ENCODE peak calls at places on chromosomes 6 and 20, in nine cellular contexts. M, Z, V, J, N, O, W, Q and T are unnamed samples. For H3K9me3, the result is how much of the 10 kb centered on the place peaks cover.

GRCh38 chr6:128118401-128118800 is 217.5 kb upstream of the THEMIS start:
- DNase-seq in M (no peak), Z (no peak), V (peak), J (no peak), N (no peak), O (no peak), W (no peak), Q (no peak), T (no peak)

GRCh38 chr6:125030969-125031368 is 68.7 kb downstream of the RNF217 start:
- DNase-seq in M (no peak), Z (no peak), V (no peak), J (no peak), N (no peak), O (no peak), W (no peak), Q (no peak), T (no peak)

GRCh38 chr20:33299111-33299603 is 16.1 kb downstream of the BPIFB1 start:
- DNase-seq in M (peak), Z (peak), V (peak), J (peak), N (peak), O (peak), W (peak), Q (peak), T (peak)

GRCh38 chr20:63778034-63778752 is 38.6 kb downstream of the SLC2A4RG start:
- DNase-seq in M (no peak), Z (peak), V (no peak), J (no peak), N (peak), O (no peak), W (peak), Q (no peak), T (peak)

GRCh38 chr6:148401581-148401980 is 58.9 kb downstream of the SASH1 start:
- DNase-seq in M (no peak), Z (no peak), V (no peak), J (no peak), N (no peak), O (no peak), W (no peak), Q (no peak), T (no peak)

GRCh38 chr20:58201616-58202015 is 26.8 kb downstream of the ANKRD60 start:
- DNase-seq in M (no peak), Z (no peak), V (no peak), J (no peak), N (no peak), O (no peak), W (no peak), Q (no peak), T (no peak)

GRCh38 chr20:33209789-33210188 is 7.4 kb upstream of the BPIFA3 start:
- DNase-seq in M (peak), Z (peak), V (peak), J (peak), N (peak), O (peak), W (peak), Q (peak), T (peak)

GRCh38 chr6:161743526-161744196 is 469.8 kb upstream of the AGPAT4 start:
- DNase-seq in M (no peak), Z (no peak), V (no peak), J (no peak), N (no peak), O (no peak), W (no peak), Q (no peak), T (no peak)

GRCh38 chr6:144886682-144887081 is 601.5 kb downstream of the UTRN start:
- DNase-seq in M (no peak), Z (no peak), V (no peak), J (no peak), N (no peak), O (no peak), W (no peak), Q (no peak), T (no peak)

GRCh38 chr6:105592329-105592728 is 189.4 kb upstream of the PREP start:
- DNase-seq in M (no peak), Z (no peak), V (peak), J (no peak), N (peak), O (no peak), W (no peak), Q (no peak), T (no peak)

GRCh38 chr20:49560646-49561045 is 7.3 kb downstream of the PTGIS start:
- DNase-seq in M (no peak), Z (no peak), V (no peak), J (no peak), N (no peak), O (no peak), W (peak), Q (no peak), T (no peak)

GRCh38 chr6:12458558-12458957 is 168.4 kb downstream of the EDN1 start:
- DNase-seq in M (no peak), Z (no peak), V (no peak), J (no peak), N (no peak), O (no peak), W (no peak), Q (no peak), T (no peak)

GRCh38 chr6:12456343-12456742 is 166.2 kb downstream of the EDN1 start:
- DNase-seq in M (no peak), Z (no peak), V (no peak), J (no peak), N (no peak), O (no peak), W (no peak), Q (no peak), T (no peak)

DNA sequence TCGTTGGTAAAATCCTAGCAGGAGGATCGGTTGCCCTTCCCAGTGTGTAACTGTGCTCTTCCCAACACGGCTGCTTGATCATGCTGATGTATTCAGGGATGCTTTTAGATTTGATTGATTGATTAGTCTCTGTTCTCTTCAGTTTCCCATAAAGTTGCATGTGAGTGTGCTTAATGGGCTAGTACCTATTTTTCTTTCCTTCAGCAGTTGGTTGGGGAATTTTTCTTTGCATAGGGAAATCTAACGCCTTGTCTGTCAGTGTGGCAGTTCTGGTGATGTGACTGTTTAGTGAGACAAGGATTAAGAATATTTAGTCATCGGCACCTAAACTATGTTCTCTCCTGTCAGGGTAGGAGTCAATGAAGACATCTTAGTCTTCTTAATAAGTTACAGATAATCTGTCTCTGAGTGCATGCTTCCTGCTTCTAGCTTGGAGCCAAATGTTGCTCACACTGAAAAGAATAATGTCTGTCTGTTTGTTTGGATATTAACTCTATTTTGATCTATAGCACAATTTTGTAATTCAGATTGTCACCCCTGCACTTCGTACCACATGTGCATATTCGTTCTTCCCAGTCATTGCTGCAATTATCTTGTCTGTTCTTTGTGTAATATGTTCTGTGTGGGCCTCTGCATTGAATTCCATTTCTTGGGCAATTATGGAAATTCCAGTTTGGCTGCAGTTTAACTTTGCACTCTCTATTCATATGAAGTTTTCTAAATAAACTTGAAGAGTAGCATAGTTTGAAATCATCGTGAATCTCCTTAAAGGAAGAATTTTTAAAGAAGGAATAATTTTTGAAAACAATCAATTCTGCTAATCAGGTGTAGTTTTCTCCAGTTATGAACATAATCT is 170.0 kb downstream of the EDN1 start:
- DNase-seq in M (no peak), Z (no peak), V (no peak), J (no peak), N (no peak), O (no peak), W (no peak), Q (no peak), T (no peak)
- H3K9me3 ChIP-seq in M (under half), Z (under half), V (under half), J (under half), N (under half), O (under half), W (under half), Q (under half), T (under half)

GRCh38 chr6:159602370-159603185 is 90.5 kb downstream of the SOD2 start:
- DNase-seq in M (no peak), Z (no peak), V (peak), J (no peak), N (no peak), O (no peak), W (no peak), Q (no peak), T (peak)
- H3K4me3 ChIP-seq in M (no peak), Z (no peak), V (no peak), J (no peak), N (no peak), O (no peak), W (no peak), Q (no peak), T (no peak)

DNA sequence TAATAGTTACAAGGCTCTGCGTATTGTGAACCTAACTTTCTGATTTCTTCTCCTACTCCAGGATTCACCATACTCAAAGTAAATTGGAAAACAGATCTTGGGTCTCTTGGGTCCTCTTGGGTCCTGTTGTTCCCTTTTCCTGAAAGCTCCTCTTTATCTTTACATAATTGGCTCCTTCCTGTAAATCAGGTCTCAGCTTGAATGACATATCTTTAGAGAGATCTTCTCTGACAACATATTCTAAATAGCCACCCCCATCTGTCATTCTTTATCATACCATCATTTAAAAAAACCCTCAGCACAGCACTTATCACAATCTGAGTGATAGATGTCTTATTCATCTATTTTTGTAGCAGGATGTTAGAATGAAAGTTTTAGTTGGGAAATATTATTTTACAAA is 1042.5 kb upstream of the FLRT3 start:
- DNase-seq in M (no peak), Z (no peak), V (no peak), J (no peak), N (no peak), O (no peak), W (no peak), Q (no peak), T (no peak)
- H3K9me3 ChIP-seq in M (under half), Z (under half), V (under half), J (under half), N (under half), O (under half), W (under half), Q (under half), T (under half)

GRCh38 chr6:112882381-112882780 is 535.3 kb downstream of the RFPL4B start:
- DNase-seq in M (no peak), Z (no peak), V (no peak), J (no peak), N (no peak), O (no peak), W (no peak), Q (no peak), T (no peak)
- H3K4me3 ChIP-seq in M (no peak), Z (no peak), V (no peak), J (no peak), N (no peak), O (no peak), W (no peak), Q (no peak), T (no peak)

GRCh38 chr20:30491016-30491415 is 766.4 kb upstream of the DEFB115 start:
- DNase-seq in M (no peak), Z (no peak), V (no peak), J (no peak), N (no peak), O (no peak), W (peak), Q (no peak), T (no peak)
- H3K9me3 ChIP-seq in M (under half), Z (under half), V (under half), J (under half), N (under half), O (under half), W (under half), Q (under half), T (under half)

GRCh38 chr6:66772785-66773184 is 1065.8 kb upstream of the EYS start:
- DNase-seq in M (peak), Z (no peak), V (peak), J (no peak), N (no peak), O (no peak), W (peak), Q (no peak), T (peak)
- H3K4me3 ChIP-seq in M (no peak), Z (no peak), V (no peak), J (no peak), N (no peak), O (no peak), W (no peak), Q (no peak), T (no peak)

GRCh38 chr20:55701467-55701866 is 303.9 kb downstream of the CBLN4 start:
- DNase-seq in M (no peak), Z (no peak), V (no peak), J (no peak), N (no peak), O (no peak), W (no peak), Q (no peak), T (no peak)
- H3K9me3 ChIP-seq in M (under half), Z (under half), V (under half), J (under half), N (under half), O (under half), W (half or more), Q (under half), T (under half)

GRCh38 chr6:42047220-42047590 is 3.1 kb upstream of the TAF8 start:
- DNase-seq in M (no peak), Z (no peak), V (no peak), J (no peak), N (no peak), O (no peak), W (no peak), Q (no peak), T (no peak)
- H3K4me3 ChIP-seq in M (peak), Z (peak), V (no peak), J (no peak), N (no peak), O (peak), W (no peak), Q (peak), T (peak)

GRCh38 chr20:20139403-20139802 is 87.1 kb downstream of the CFAP61 start:
- DNase-seq in M (no peak), Z (no peak), V (no peak), J (peak), N (no peak), O (no peak), W (no peak), Q (no peak), T (no peak)

GRCh38 chr20:20137851-20138250 is 85.5 kb downstream of the CFAP61 start:
- DNase-seq in M (no peak), Z (no peak), V (no peak), J (no peak), N (no peak), O (no peak), W (no peak), Q (no peak), T (no peak)

GRCh38 chr20:20138301-20139064 is 86.2 kb downstream of the CFAP61 start:
- DNase-seq in M (peak), Z (peak), V (no peak), J (no peak), N (no peak), O (no peak), W (no peak), Q (no peak), T (no peak)

GRCh38 chr20:20136313-20136712 is 84.0 kb downstream of the CFAP61 start:
- DNase-seq in M (no peak), Z (no peak), V (no peak), J (no peak), N (no peak), O (no peak), W (no peak), Q (no peak), T (no peak)

DNA sequence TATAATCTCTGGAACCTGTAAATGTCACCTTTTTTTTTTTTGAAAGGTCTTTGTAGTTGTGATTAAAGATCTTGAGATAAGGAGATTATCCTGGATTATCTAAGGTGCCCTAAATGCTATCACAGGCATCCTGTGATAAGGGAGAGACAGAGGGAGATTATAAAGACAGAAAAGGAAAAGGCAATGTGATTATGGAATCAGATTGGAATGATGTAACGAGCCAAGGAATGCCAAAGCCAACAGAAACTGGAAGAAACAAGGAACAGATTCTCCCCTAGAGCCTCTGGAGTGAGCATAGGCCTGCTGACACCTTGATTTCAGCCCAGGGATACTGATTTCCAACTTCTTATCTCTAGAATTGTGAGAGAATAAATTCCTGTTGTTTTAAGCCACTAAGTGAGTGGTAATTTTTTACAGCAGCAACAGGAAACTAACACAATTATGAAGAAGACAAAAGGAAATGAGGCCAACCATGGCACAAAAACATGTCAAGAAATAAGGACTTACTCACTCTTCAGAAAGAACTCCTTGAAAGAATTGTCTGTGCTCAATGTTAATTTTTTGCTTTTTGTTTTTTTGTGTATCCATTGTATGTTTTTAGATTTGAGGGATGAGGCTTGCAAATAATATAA is 82.7 kb downstream of the CFAP61 start:
- DNase-seq in M (no peak), Z (no peak), V (no peak), J (no peak), N (no peak), O (no peak), W (no peak), Q (no peak), T (no peak)
- H3K9me3 ChIP-seq in M (half or more), Z (under half), V (under half), J (under half), N (under half), O (under half), W (half or more), Q (under half), T (under half)